ENCODE peak calls at places on chromosomes 6 and 20, in seven cellular contexts. G, D, N, T, U, Y and H are unnamed samples.
A peak's percentile ranks its signal among the peaks of the same experiment; 100 is the strongest.

GRCh38 chr6:114042267-114043075 is 71.5 kb upstream of the HDAC2 start:
- DNase-seq in U (no peak), T (no peak), Y (no peak), G (no peak), D (no peak), N (no peak), H (no peak)

GRCh38 chr6:35831257-35832007 is 26.3 kb downstream of the LHFPL5 start:
- DNase-seq in G (no peak), U (no peak), T (no peak), Y (peak; percentile 33), N (no peak), D (no peak), H (no peak)

GRCh38 chr20:37296371-37296770 is 6.9 kb downstream of the MANBAL start:
- DNase-seq in T (no peak), Y (no peak), D (no peak), N (no peak), G (no peak), U (no peak), H (no peak)

GRCh38 chr6:118772886-118773285 is 121.1 kb upstream of the ASF1A start:
- DNase-seq in U (no peak), Y (no peak), G (no peak), N (no peak), D (no peak), T (no peak), H (no peak)

GRCh38 chr20:42483694-42484303 is 705.9 kb downstream of the PTPRT start:
- DNase-seq in U (peak; percentile 59), N (peak; percentile 71), G (no peak), T (no peak), Y (peak; percentile 32), D (peak; percentile 20), H (peak; percentile 43)

GRCh38 chr6:16243055-16243454 is 4.7 kb downstream of the GMPR start:
- DNase-seq in N (no peak), G (no peak), U (no peak), Y (no peak), D (no peak), T (no peak), H (no peak)

GRCh38 chr20:57633945-57634491 is 13.8 kb upstream of the ZBP1 start:
- DNase-seq in T (no peak), N (no peak), G (no peak), D (no peak), U (no peak), Y (no peak), H (no peak)

GRCh38 chr20:53707341-53708102 is 113.9 kb upstream of the ZNF217 start:
- DNase-seq in U (no peak), T (peak; percentile 72), D (no peak), G (no peak), Y (no peak), N (no peak), H (no peak)

GRCh38 chr20:45958593-45958992 is 13.4 kb downstream of the ZNF335 start:
- DNase-seq in T (no peak), U (no peak), N (no peak), G (no peak), D (no peak), Y (no peak), H (no peak)
- TF ChIP-seq JUND in T (no peak), U (no peak), N (no peak), G (no peak), D (no peak), Y (no peak), H (no peak)

GRCh38 chr20:15889073-15889923 is 684.0 kb downstream of the KIF16B start:
- DNase-seq in N (no peak), Y (no peak), U (no peak), T (no peak), D (peak; percentile 33), G (no peak), H (no peak)
- TF ChIP-seq JUND in N (no peak), Y (no peak), U (no peak), T (no peak), D (no peak), G (no peak), H (no peak)

GRCh38 chr20:49483706-49484101 is 1.2 kb upstream of the KCNB1 start:
- DNase-seq in U (no peak), G (no peak), Y (no peak), D (peak; percentile 85), T (no peak), N (no peak), H (no peak)
- TF ChIP-seq JUND in U (no peak), G (no peak), Y (no peak), D (no peak), T (no peak), N (no peak), H (no peak)

DNA sequence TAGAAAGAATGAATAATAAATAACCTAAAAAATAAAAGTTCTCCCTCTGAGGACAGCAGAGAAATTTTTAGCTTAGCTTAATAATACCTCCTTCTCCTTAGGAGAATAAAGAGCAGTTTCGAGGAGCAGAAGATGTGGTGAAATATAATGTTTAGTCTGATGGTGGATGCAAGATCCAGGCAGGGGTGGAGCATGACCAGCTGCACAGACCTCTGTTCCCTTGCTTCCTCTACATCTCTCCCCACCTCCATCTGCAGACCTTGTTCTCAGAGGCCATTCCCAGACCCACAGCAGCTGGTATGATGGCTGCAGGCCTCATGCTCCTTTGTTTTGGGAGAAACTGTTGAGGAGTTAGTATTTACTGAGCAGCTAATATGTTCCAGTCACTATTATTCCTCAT is 1.5 kb downstream of the BTN3A2 start:
- DNase-seq in Y (no peak), D (peak; percentile 46), T (no peak), G (no peak), N (peak; percentile 37), U (no peak), H (no peak)
- TF ChIP-seq JUND in Y (no peak), D (no peak), T (no peak), G (no peak), N (no peak), U (no peak), H (no peak)

DNA sequence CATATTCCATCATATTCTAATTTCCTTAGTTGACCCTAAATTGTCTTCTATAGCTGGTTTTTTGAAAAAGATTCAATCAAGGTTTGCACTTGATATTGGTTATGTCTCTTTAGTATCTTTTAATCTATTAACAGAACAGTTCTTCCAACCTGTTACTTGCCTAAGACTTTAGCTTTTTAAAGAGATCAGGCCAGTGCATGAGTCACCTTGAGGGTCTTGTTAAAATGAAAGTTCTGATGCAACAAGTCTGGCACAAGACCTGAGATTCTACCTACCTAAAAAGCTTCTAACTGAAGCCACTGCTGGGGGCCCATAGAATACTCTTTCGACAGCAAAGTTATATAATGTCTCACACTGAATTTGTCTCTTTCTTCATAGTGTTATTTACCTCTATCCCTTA is 3.2 kb downstream of the USP45 start:
- DNase-seq in N (no peak), D (no peak), G (no peak), T (no peak), Y (no peak), U (no peak), H (no peak)
- TF ChIP-seq JUND in N (no peak), D (no peak), G (no peak), T (no peak), Y (no peak), U (no peak), H (no peak)

GRCh38 chr6:27049863-27050781 is 197.4 kb upstream of the PRSS16 start:
- DNase-seq in U (no peak), N (no peak), T (no peak), D (no peak), Y (no peak), G (no peak), H (peak; percentile 57)
- TF ChIP-seq JUND in U (no peak), N (no peak), T (no peak), D (no peak), Y (no peak), G (no peak), H (no peak)

DNA sequence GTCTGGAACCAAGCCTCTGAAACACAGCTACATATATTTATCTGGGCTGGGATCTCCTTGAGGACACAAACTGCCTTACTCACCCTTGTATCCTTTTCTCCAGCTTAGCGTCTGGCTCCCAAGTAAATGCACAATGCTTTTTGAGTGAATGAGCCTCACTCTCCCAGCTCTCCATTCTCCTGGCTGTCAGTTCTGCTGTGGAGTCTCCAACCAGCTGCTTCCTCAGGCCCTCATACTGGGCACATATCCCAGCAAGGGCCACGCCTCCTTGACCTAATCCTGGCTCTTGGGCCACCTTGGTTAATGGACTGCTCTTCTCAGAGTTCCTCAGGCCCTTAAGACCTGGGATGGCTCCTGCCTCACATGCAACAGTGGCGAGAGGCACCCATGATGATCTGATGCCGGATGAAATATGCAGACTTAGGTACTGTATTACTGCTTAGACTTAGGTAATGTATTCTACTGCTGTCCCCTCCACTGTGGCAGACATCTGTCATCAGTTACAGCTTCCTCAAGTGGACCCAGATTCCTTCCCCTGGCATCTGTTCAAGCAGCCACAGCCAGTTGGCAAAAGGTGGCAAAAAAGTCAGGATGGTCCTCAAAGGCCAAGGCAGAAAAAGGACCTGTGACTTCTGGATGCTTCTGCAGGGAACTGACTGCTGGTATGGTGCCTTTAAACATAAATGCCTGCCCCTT is 16.5 kb downstream of the SNHG17 start:
- DNase-seq in G (no peak), Y (no peak), D (no peak), T (no peak), U (no peak), N (no peak), H (peak; percentile 24)
- TF ChIP-seq JUND in G (no peak), Y (no peak), D (no peak), T (no peak), U (no peak), N (no peak), H (no peak)